ENCODE peak calls at places on chromosomes 11 and 22, in nine cellular contexts. G is kidney tubule cell; P is naive thymus-derived CD8-positive, alpha-beta T cell; R is activated T-cell treated with anti-CD3 and anti-CD28 coated beads, Interleukin-2, amount 50 U/mL, for 72 hours; F is WTC11; U is NCI-H524; X is astrocyte of the hippocampus; B is NCI-H1048; E is CD8-positive, alpha-beta T cell. Z is an unnamed sample.

GRCh38 chr11:45355706-45356041 is 69.5 kb upstream of the SYT13 start:
- DNase-seq in G (no peak), P (no peak), R (no peak), F (no peak), U (no peak), X (no peak), B (no peak), E (no peak), Z (no peak)

GRCh38 chr11:116693206-116694016 is 79.4 kb downstream of the BUD13 start:
- DNase-seq in G (no peak), P (no peak), R (no peak), F (no peak), U (no peak), X (no peak), B (no peak), E (no peak), Z (no peak)

GRCh38 chr11:70487763-70488162 is 89.4 kb downstream of the CTTN start:
- DNase-seq in G (no peak), P (no peak), R (no peak), F (no peak), U (no peak), X (no peak), B (no peak), E (no peak), Z (no peak)

GRCh38 chr11:44592125-44592643 is 26.7 kb downstream of the CD82 start:
- DNase-seq in G (no peak), P (no peak), R (no peak), F (no peak), U (no peak), X (no peak), B (no peak), E (no peak), Z (peak)

GRCh38 chr11:46277313-46277622 is 194 bp upstream of the CREB3L1 start:
- DNase-seq in G (peak), P (no peak), R (no peak), F (no peak), U (no peak), X (peak), B (no peak), E (no peak), Z (peak)

GRCh38 chr22:30876221-30876751 is 92.3 kb downstream of the MORC2 start:
- DNase-seq in G (no peak), P (peak), R (no peak), F (peak), U (no peak), X (no peak), B (no peak), E (no peak), Z (no peak)

GRCh38 chr11:57440744-57441414 is 14.0 kb upstream of the SLC43A3 start:
- DNase-seq in G (no peak), P (no peak), R (no peak), F (no peak), U (no peak), X (no peak), B (no peak), E (no peak), Z (no peak)

GRCh38 chr11:57307666-57308270 is 17.0 kb downstream of the TNKS1BP1 start:
- DNase-seq in G (peak), P (no peak), R (no peak), F (no peak), U (no peak), X (no peak), B (no peak), E (no peak), Z (no peak)

GRCh38 chr11:88414385-88414861 is 76.9 kb upstream of the CTSC start:
- DNase-seq in G (peak), P (no peak), R (no peak), F (no peak), U (no peak), X (peak), B (no peak), E (peak), Z (peak)

GRCh38 chr11:102284008-102284407 is 33.3 kb upstream of the BIRC3 start:
- DNase-seq in G (no peak), P (no peak), R (no peak), F (no peak), U (no peak), X (no peak), B (no peak), E (no peak), Z (no peak)

GRCh38 chr11:34318111-34319037 is 39.4 kb downstream of the ABTB2 start:
- DNase-seq in G (peak), P (no peak), R (no peak), F (no peak), U (no peak), X (peak), B (no peak), E (no peak), Z (peak)

Z was measured in EH.